ENCODE peak calls at places on chromosomes 16 and 17, in nine cellular contexts. One of them, this sample, is unnamed.

GRCh38 chr17:63698381-63698885 is 1.5 kb downstream of the LIMD2 start:
- DNase-seq in germinal center: peak
- DNase-seq in Peyer's patch: no peak
- DNase-seq in NCI-H748 treated with DMSO at 0.1 percent for 48 hours: no peak
- DNase-seq in GM04504: no peak
- DNase-seq in nephron progenitor cell: no peak
- DNase-seq in NCI-H2081: no peak
- DNase-seq in psoas muscle: no peak
- DNase-seq in stimulated activated naive CD8-positive, alpha-beta T cell treated with anti-CD3 and anti-CD28 coated beads, Interleukin-15, Interleukin-2, amounts not matched to agents 100 U/mL and 50 U/mL, for 24 hours: no peak
- DNase-seq in this sample: peak

GRCh38 chr17:4947411-4948165 is 742 bp downstream of the PFN1 start:
- DNase-seq in NCI-H2081: peak
- DNase-seq in stimulated activated naive CD8-positive, alpha-beta T cell treated with anti-CD3 and anti-CD28 coated beads, Interleukin-15, Interleukin-2, amounts not matched to agents 100 U/mL and 50 U/mL, for 24 hours: peak
- DNase-seq in GM04504: no peak
- DNase-seq in NCI-H748 treated with DMSO at 0.1 percent for 48 hours: peak
- DNase-seq in germinal center: peak
- DNase-seq in Peyer's patch: peak
- DNase-seq in psoas muscle: peak
- DNase-seq in nephron progenitor cell: peak
- DNase-seq in this sample: peak

GRCh38 chr17:72466606-72467005 is 345.8 kb downstream of the SOX9 start:
- DNase-seq in germinal center: no peak
- DNase-seq in GM04504: no peak
- DNase-seq in NCI-H2081: no peak
- DNase-seq in psoas muscle: no peak
- DNase-seq in stimulated activated naive CD8-positive, alpha-beta T cell treated with anti-CD3 and anti-CD28 coated beads, Interleukin-15, Interleukin-2, amounts not matched to agents 100 U/mL and 50 U/mL, for 24 hours: no peak
- DNase-seq in NCI-H748 treated with DMSO at 0.1 percent for 48 hours: no peak
- DNase-seq in Peyer's patch: no peak
- DNase-seq in nephron progenitor cell: no peak
- DNase-seq in this sample: no peak

GRCh38 chr17:76271669-76272540 is 6.8 kb downstream of the UBALD2 start:
- DNase-seq in GM04504: no peak
- DNase-seq in NCI-H2081: no peak
- DNase-seq in stimulated activated naive CD8-positive, alpha-beta T cell treated with anti-CD3 and anti-CD28 coated beads, Interleukin-15, Interleukin-2, amounts not matched to agents 100 U/mL and 50 U/mL, for 24 hours: peak
- DNase-seq in Peyer's patch: no peak
- DNase-seq in NCI-H748 treated with DMSO at 0.1 percent for 48 hours: no peak
- DNase-seq in psoas muscle: peak
- DNase-seq in nephron progenitor cell: no peak
- DNase-seq in germinal center: peak
- DNase-seq in this sample: peak

GRCh38 chr17:34645636-34646035 is 66.3 kb downstream of the TMEM132E start:
- DNase-seq in GM04504: no peak
- DNase-seq in NCI-H748 treated with DMSO at 0.1 percent for 48 hours: no peak
- DNase-seq in stimulated activated naive CD8-positive, alpha-beta T cell treated with anti-CD3 and anti-CD28 coated beads, Interleukin-15, Interleukin-2, amounts not matched to agents 100 U/mL and 50 U/mL, for 24 hours: no peak
- DNase-seq in Peyer's patch: no peak
- DNase-seq in NCI-H2081: no peak
- DNase-seq in psoas muscle: no peak
- DNase-seq in nephron progenitor cell: no peak
- DNase-seq in germinal center: no peak
- DNase-seq in this sample: no peak

GRCh38 chr17:5283531-5284315 is 1.6 kb downstream of the RABEP1 start:
- DNase-seq in Peyer's patch: no peak
- DNase-seq in GM04504: no peak
- DNase-seq in psoas muscle: no peak
- DNase-seq in nephron progenitor cell: no peak
- DNase-seq in NCI-H2081: no peak
- DNase-seq in NCI-H748 treated with DMSO at 0.1 percent for 48 hours: no peak
- DNase-seq in stimulated activated naive CD8-positive, alpha-beta T cell treated with anti-CD3 and anti-CD28 coated beads, Interleukin-15, Interleukin-2, amounts not matched to agents 100 U/mL and 50 U/mL, for 24 hours: no peak
- DNase-seq in germinal center: no peak
- DNase-seq in this sample: no peak

GRCh38 chr17:27502526-27503324 is 46.5 kb downstream of the KSR1 start:
- DNase-seq in NCI-H748 treated with DMSO at 0.1 percent for 48 hours: no peak
- DNase-seq in germinal center: no peak
- DNase-seq in NCI-H2081: no peak
- DNase-seq in stimulated activated naive CD8-positive, alpha-beta T cell treated with anti-CD3 and anti-CD28 coated beads, Interleukin-15, Interleukin-2, amounts not matched to agents 100 U/mL and 50 U/mL, for 24 hours: no peak
- DNase-seq in Peyer's patch: no peak
- DNase-seq in psoas muscle: no peak
- DNase-seq in nephron progenitor cell: no peak
- DNase-seq in GM04504: peak
- DNase-seq in this sample: no peak

GRCh38 chr16:57775661-57776469 is 26.4 kb downstream of the KIFC3 start:
- DNase-seq in germinal center: no peak
- DNase-seq in stimulated activated naive CD8-positive, alpha-beta T cell treated with anti-CD3 and anti-CD28 coated beads, Interleukin-15, Interleukin-2, amounts not matched to agents 100 U/mL and 50 U/mL, for 24 hours: no peak
- DNase-seq in NCI-H2081: peak
- DNase-seq in Peyer's patch: peak
- DNase-seq in psoas muscle: peak
- DNase-seq in NCI-H748 treated with DMSO at 0.1 percent for 48 hours: peak
- DNase-seq in nephron progenitor cell: peak
- DNase-seq in GM04504: no peak
- DNase-seq in this sample: no peak

GRCh38 chr17:28925912-28926365 is 23.1 kb upstream of the DHRS13 start:
- DNase-seq in nephron progenitor cell: no peak
- DNase-seq in Peyer's patch: no peak
- DNase-seq in psoas muscle: no peak
- DNase-seq in NCI-H2081: peak
- DNase-seq in stimulated activated naive CD8-positive, alpha-beta T cell treated with anti-CD3 and anti-CD28 coated beads, Interleukin-15, Interleukin-2, amounts not matched to agents 100 U/mL and 50 U/mL, for 24 hours: peak
- DNase-seq in GM04504: peak
- DNase-seq in germinal center: no peak
- DNase-seq in NCI-H748 treated with DMSO at 0.1 percent for 48 hours: no peak
- DNase-seq in this sample: peak

GRCh38 chr17:5545051-5545987 is 39.0 kb downstream of the NLRP1 start:
- DNase-seq in NCI-H748 treated with DMSO at 0.1 percent for 48 hours: no peak
- DNase-seq in germinal center: no peak
- DNase-seq in psoas muscle: no peak
- DNase-seq in GM04504: no peak
- DNase-seq in nephron progenitor cell: no peak
- DNase-seq in NCI-H2081: no peak
- DNase-seq in Peyer's patch: no peak
- DNase-seq in stimulated activated naive CD8-positive, alpha-beta T cell treated with anti-CD3 and anti-CD28 coated beads, Interleukin-15, Interleukin-2, amounts not matched to agents 100 U/mL and 50 U/mL, for 24 hours: no peak
- DNase-seq in this sample: no peak

GRCh38 chr17:71546369-71546864 is 574.4 kb upstream of the SOX9 start:
- DNase-seq in Peyer's patch: no peak
- DNase-seq in NCI-H2081: no peak
- DNase-seq in NCI-H748 treated with DMSO at 0.1 percent for 48 hours: no peak
- DNase-seq in GM04504: no peak
- DNase-seq in stimulated activated naive CD8-positive, alpha-beta T cell treated with anti-CD3 and anti-CD28 coated beads, Interleukin-15, Interleukin-2, amounts not matched to agents 100 U/mL and 50 U/mL, for 24 hours: no peak
- DNase-seq in germinal center: no peak
- DNase-seq in psoas muscle: no peak
- DNase-seq in nephron progenitor cell: no peak
- DNase-seq in this sample: no peak

GRCh38 chr17:73719588-73720071 is 75.4 kb upstream of the SDK2 start:
- DNase-seq in germinal center: no peak
- DNase-seq in stimulated activated naive CD8-positive, alpha-beta T cell treated with anti-CD3 and anti-CD28 coated beads, Interleukin-15, Interleukin-2, amounts not matched to agents 100 U/mL and 50 U/mL, for 24 hours: no peak
- DNase-seq in Peyer's patch: no peak
- DNase-seq in nephron progenitor cell: peak
- DNase-seq in NCI-H748 treated with DMSO at 0.1 percent for 48 hours: peak
- DNase-seq in GM04504: no peak
- DNase-seq in psoas muscle: no peak
- DNase-seq in NCI-H2081: peak
- DNase-seq in this sample: no peak

GRCh38 chr16:64926476-64926875 is 195.4 kb downstream of the CDH11 start:
- DNase-seq in GM04504: no peak
- DNase-seq in germinal center: no peak
- DNase-seq in psoas muscle: no peak
- DNase-seq in stimulated activated naive CD8-positive, alpha-beta T cell treated with anti-CD3 and anti-CD28 coated beads, Interleukin-15, Interleukin-2, amounts not matched to agents 100 U/mL and 50 U/mL, for 24 hours: no peak
- DNase-seq in NCI-H2081: no peak
- DNase-seq in Peyer's patch: no peak
- DNase-seq in nephron progenitor cell: no peak
- DNase-seq in NCI-H748 treated with DMSO at 0.1 percent for 48 hours: no peak
- DNase-seq in this sample: no peak

GRCh38 chr16:57999971-58000705 is at the start of gene ZNF319:
- DNase-seq in GM04504: no peak
- DNase-seq in NCI-H2081: no peak
- DNase-seq in Peyer's patch: no peak
- DNase-seq in germinal center: no peak
- DNase-seq in stimulated activated naive CD8-positive, alpha-beta T cell treated with anti-CD3 and anti-CD28 coated beads, Interleukin-15, Interleukin-2, amounts not matched to agents 100 U/mL and 50 U/mL, for 24 hours: peak
- DNase-seq in psoas muscle: peak
- DNase-seq in NCI-H748 treated with DMSO at 0.1 percent for 48 hours: no peak
- DNase-seq in nephron progenitor cell: no peak
- DNase-seq in this sample: no peak

GRCh38 chr16:17416461-17417221 is 54.1 kb downstream of the XYLT1 start:
- DNase-seq in Peyer's patch: no peak
- DNase-seq in psoas muscle: no peak
- DNase-seq in NCI-H2081: no peak
- DNase-seq in germinal center: peak
- DNase-seq in NCI-H748 treated with DMSO at 0.1 percent for 48 hours: no peak
- DNase-seq in GM04504: no peak
- DNase-seq in stimulated activated naive CD8-positive, alpha-beta T cell treated with anti-CD3 and anti-CD28 coated beads, Interleukin-15, Interleukin-2, amounts not matched to agents 100 U/mL and 50 U/mL, for 24 hours: peak
- DNase-seq in nephron progenitor cell: peak
- DNase-seq in this sample: peak

GRCh38 chr17:57597531-57598453 is 147.3 kb downstream of the CCDC182 start:
- DNase-seq in stimulated activated naive CD8-positive, alpha-beta T cell treated with anti-CD3 and anti-CD28 coated beads, Interleukin-15, Interleukin-2, amounts not matched to agents 100 U/mL and 50 U/mL, for 24 hours: peak
- DNase-seq in GM04504: peak
- DNase-seq in Peyer's patch: peak
- DNase-seq in germinal center: no peak
- DNase-seq in psoas muscle: peak
- DNase-seq in nephron progenitor cell: peak
- DNase-seq in NCI-H748 treated with DMSO at 0.1 percent for 48 hours: peak
- DNase-seq in NCI-H2081: peak
- DNase-seq in this sample: no peak

GRCh38 chr16:10547708-10548107 is 32.7 kb downstream of the EMP2 start:
- DNase-seq in Peyer's patch: no peak
- DNase-seq in GM04504: no peak
- DNase-seq in psoas muscle: no peak
- DNase-seq in NCI-H2081: no peak
- DNase-seq in NCI-H748 treated with DMSO at 0.1 percent for 48 hours: no peak
- DNase-seq in nephron progenitor cell: no peak
- DNase-seq in stimulated activated naive CD8-positive, alpha-beta T cell treated with anti-CD3 and anti-CD28 coated beads, Interleukin-15, Interleukin-2, amounts not matched to agents 100 U/mL and 50 U/mL, for 24 hours: no peak
- DNase-seq in germinal center: no peak
- DNase-seq in this sample: no peak